ENCODE peak calls at places on chromosomes 5 and 9, in seven cellular contexts. J is activated T-cell treated with anti-CD3 and anti-CD28 coated beads, Interleukin-2, amount 50 U/mL, for 4 hours; X is activated CD4-positive, alpha-beta T cell treated with anti-CD3 and anti-CD28 coated beads, Interleukin-2, amount 50 U/mL, for 1 hour; H is KBM-7; F is HTR-8/SVneo; W is PC-3; A is amniotic stem cell. E is an unnamed sample.

GRCh38 chr5:54990751-54991349 is 5.5 kb upstream of the ESM1 start:
- DNase-seq in J (no peak), X (no peak), H (no peak), F (no peak), W (peak; percentile 69), A (peak; percentile 62), E (no peak)

GRCh38 chr5:41465493-41466171 is 44.8 kb downstream of the PLCXD3 start:
- DNase-seq in J (no peak), X (no peak), H (no peak), F (no peak), W (no peak), A (no peak), E (no peak)

GRCh38 chr9:137015976-137016375 is 12.1 kb downstream of the ABCA2 start:
- DNase-seq in J (no peak), X (no peak), H (no peak), F (no peak), W (no peak), A (no peak), E (no peak)

GRCh38 chr5:10295619-10296326 is 11.9 kb downstream of the CMBL start:
- DNase-seq in J (no peak), X (no peak), H (no peak), F (no peak), W (peak; percentile 72), A (no peak), E (no peak)

GRCh38 chr9:104682642-104683041 is 11.7 kb upstream of the OR13D1 start:
- DNase-seq in J (no peak), X (no peak), H (peak; percentile 77), F (peak; percentile 22), W (peak; percentile 66), A (peak; percentile 11), E (peak; percentile 76)

GRCh38 chr5:17302590-17302989 is 85.2 kb downstream of the BASP1 start:
- DNase-seq in J (no peak), X (no peak), H (no peak), F (no peak), W (no peak), A (no peak), E (no peak)

GRCh38 chr5:10151656-10152055 is 98.0 kb downstream of the ATPSCKMT start:
- DNase-seq in J (no peak), X (no peak), H (no peak), F (no peak), W (peak; percentile 28), A (no peak), E (no peak)

GRCh38 chr9:92163276-92163675 is 48.1 kb upstream of the SPTLC1 start:
- DNase-seq in J (no peak), X (no peak), H (no peak), F (no peak), W (no peak), A (no peak), E (no peak)

GRCh38 chr5:146521403-146522106 is 5.6 kb upstream of the GPR151 start:
- DNase-seq in J (no peak), X (no peak), H (no peak), F (no peak), W (no peak), A (no peak), E (no peak)

GRCh38 chr5:139708877-139709586 is 60.9 kb downstream of the CXXC5 start:
- DNase-seq in J (no peak), X (no peak), H (peak; percentile 87), F (peak; percentile 41), W (no peak), A (no peak), E (peak; percentile 63)

GRCh38 chr5:139243425-139243965 is 45.3 kb upstream of the SIL1 start:
- DNase-seq in J (no peak), X (no peak), H (peak; percentile 32), F (no peak), W (no peak), A (no peak), E (no peak)

GRCh38 chr9:127541865-127542264 is 70.2 kb upstream of the STXBP1 start:
- DNase-seq in J (no peak), X (no peak), H (no peak), F (no peak), W (no peak), A (no peak), E (no peak)

GRCh38 chr5:124438390-124439380 is 307.8 kb downstream of the ZNF608 start:
- DNase-seq in J (no peak), X (no peak), H (no peak), F (no peak), W (no peak), A (no peak), E (peak; percentile 39)

GRCh38 chr5:36982146-36982545 is 105.6 kb downstream of the NIPBL start:
- DNase-seq in J (no peak), X (no peak), H (no peak), F (no peak), W (peak; percentile 62), A (no peak), E (no peak)

GRCh38 chr9:18129809-18130334 is 344.1 kb upstream of the ADAMTSL1 start:
- DNase-seq in J (no peak), X (no peak), H (no peak), F (no peak), W (no peak), A (no peak), E (no peak)

GRCh38 chr5:177122566-177122965 is 11.0 kb upstream of the NSD1 start:
- DNase-seq in J (no peak), X (no peak), H (no peak), F (no peak), W (no peak), A (no peak), E (no peak)

GRCh38 chr9:123445981-123446610 is 90.1 kb downstream of the CRB2 start:
- DNase-seq in J (no peak), X (no peak), H (no peak), F (peak; percentile 57), W (no peak), A (no peak), E (no peak)

GRCh38 chr9:137028281-137029057 is 432 bp upstream of the ABCA2 start:
- DNase-seq in J (peak; percentile 56), X (peak; percentile 61), H (peak; percentile 77), F (no peak), W (peak; percentile 61), A (no peak), E (peak; percentile 72)

GRCh38 chr9:117768740-117769400 is 64.7 kb downstream of the TLR4 start:
- DNase-seq in J (no peak), X (no peak), H (no peak), F (no peak), W (no peak), A (no peak), E (no peak)

GRCh38 chr5:172293745-172294342 is 10.3 kb upstream of the UBTD2 start:
- DNase-seq in J (no peak), X (no peak), H (no peak), F (no peak), W (no peak), A (no peak), E (no peak)

GRCh38 chr9:126338945-126339344 is 12.3 kb downstream of the MVB12B start:
- DNase-seq in J (no peak), X (no peak), H (no peak), F (no peak), W (no peak), A (no peak), E (no peak)